ENCODE peak calls at places on chromosomes 13 and 19, in four cellular contexts. S is stimulated activated CD4-positive, alpha-beta T cell treated with anti-CD3 and anti-CD28 coated beads, TNF-alpha, amount 100 ng/mL, for 4 hours; G is left ventricle myocardium superior; T is T-helper 17 cell. K is an unnamed sample.

GRCh38 chr13:29993196-29993595 is 142.8 kb upstream of the UBL3 start:
- DNase-seq in S (no peak), T (no peak), G (no peak), K (no peak)

GRCh38 chr13:33017410-33017929 is 1.2 kb downstream of the KL start:
- DNase-seq in T (no peak), S (no peak), G (peak; percentile 45), K (peak; percentile 68)

GRCh38 chr19:10230155-10230903 is 802 bp downstream of the S1PR2 start:
- DNase-seq in T (peak; percentile 63), S (peak; percentile 76), G (peak; percentile 75), K (peak; percentile 76)

GRCh38 chr13:113192902-113193301 is 15.6 kb downstream of the PCID2 start:
- DNase-seq in G (no peak), T (no peak), S (no peak), K (no peak)

GRCh38 chr13:100633461-100633860 is 41.1 kb downstream of the TMTC4 start:
- DNase-seq in S (no peak), G (no peak), T (no peak), K (no peak)

GRCh38 chr13:30864352-30865130 is 41.5 kb upstream of the MEDAG start:
- DNase-seq in G (no peak), S (no peak), T (no peak), K (no peak)

GRCh38 chr13:28864544-28864943 is 44.4 kb downstream of the MTUS2 start:
- DNase-seq in G (no peak), T (no peak), S (no peak), K (no peak)

GRCh38 chr19:40553885-40554857 is 22.5 kb upstream of the SHKBP1 start:
- DNase-seq in S (no peak), T (no peak), G (no peak), K (no peak)

GRCh38 chr13:25659091-25659502 is 287.3 kb downstream of the ATP8A2 start:
- DNase-seq in G (no peak), T (no peak), S (no peak), K (no peak)

GRCh38 chr19:13463296-13463695 is 43.0 kb downstream of the CACNA1A start:
- DNase-seq in S (no peak), G (peak; percentile 32), T (no peak), K (no peak)

GRCh38 chr13:73146705-73147104 is 87.9 kb downstream of the KLF5 start:
- DNase-seq in S (no peak), G (no peak), T (no peak), K (no peak)

GRCh38 chr19:47663435-47663910 is 49.7 kb upstream of the EHD2 start:
- DNase-seq in S (no peak), G (no peak), T (no peak), K (no peak)

GRCh38 chr13:45861352-45861751 is 9.8 kb upstream of the SIAH3 start:
- DNase-seq in T (no peak), G (no peak), S (no peak), K (no peak)

GRCh38 chr13:32229443-32229842 is 85.7 kb downstream of the ZAR1L start:
- DNase-seq in T (no peak), G (no peak), S (no peak), K (no peak)

GRCh38 chr13:27549406-27549981 is 70.8 kb downstream of the LNX2 start:
- DNase-seq in G (no peak), T (no peak), S (no peak), K (no peak)

GRCh38 chr13:30143671-30144400 is 163.5 kb downstream of the KATNAL1 start:
- DNase-seq in G (no peak), S (no peak), T (no peak), K (no peak)

GRCh38 chr13:24713022-24713421 is 32.8 kb downstream of the ATP12A start:
- DNase-seq in S (no peak), G (peak; percentile 67), T (no peak), K (peak; percentile 58)